ENCODE peak calls at places on chromosomes 11 and 22, in six cellular contexts. A, P, R, Q, D and O are unnamed samples.

GRCh38 chr22:39699631-39700348 is 129.2 kb downstream of the CACNA1I start:
- DNase-seq in A (no peak), P (no peak), R (no peak), Q (no peak), D (no peak), O (no peak)

GRCh38 chr11:59891781-59892181 is 13.2 kb downstream of the OOSP3 start:
- DNase-seq in A (no peak), P (peak; percentile 14), R (no peak), Q (no peak), D (no peak), O (no peak)

GRCh38 chr22:29587938-29588699 is 7.2 kb upstream of the NIPSNAP1 start:
- DNase-seq in A (peak; percentile 52), P (peak; percentile 70), R (no peak), Q (no peak), D (peak; percentile 48), O (no peak)

GRCh38 chr11:73949246-73949645 is 1.6 kb upstream of the DNAJB13 start:
- DNase-seq in A (no peak), P (no peak), R (no peak), Q (no peak), D (no peak), O (no peak)

GRCh38 chr11:108137212-108137611 is 15.8 kb downstream of the ACAT1 start:
- DNase-seq in A (no peak), P (no peak), R (no peak), Q (no peak), D (no peak), O (no peak)

GRCh38 chr11:28701760-28702449 is 593.7 kb downstream of the METTL15 start:
- DNase-seq in A (peak; percentile 68), P (peak; percentile 86), R (no peak), Q (no peak), D (peak; percentile 82), O (no peak)

GRCh38 chr11:87150936-87151335 is 113.2 kb downstream of the TMEM135 start:
- DNase-seq in A (no peak), P (no peak), R (no peak), Q (no peak), D (no peak), O (no peak)

GRCh38 chr22:32839776-32840571 is 38.5 kb downstream of the TIMP3 start:
- DNase-seq in A (no peak), P (peak; percentile 13), R (no peak), Q (no peak), D (no peak), O (no peak)

GRCh38 chr11:87712802-87713202 is 462.4 kb downstream of the RAB38 start:
- DNase-seq in A (no peak), P (no peak), R (no peak), Q (no peak), D (no peak), O (no peak)

GRCh38 chr22:44031111-44031963 is 7.2 kb downstream of the PARVB start:
- DNase-seq in A (no peak), P (no peak), R (no peak), Q (no peak), D (no peak), O (no peak)

GRCh38 chr22:40300884-40301672 is 45.2 kb upstream of the ADSL start:
- DNase-seq in A (no peak), P (no peak), R (no peak), Q (no peak), D (no peak), O (no peak)